ENCODE peak calls at places on chromosomes 11 and 22, in eight cellular contexts. C is erythroblast, B is body of pancreas, T is esophagus squamous epithelium, G is uterus, L is HCT116, W is suprapubic skin, K is A549. E is an unnamed sample.

GRCh38 chr11:66617148-66617814 is 851 bp downstream of the RBM14 start:
- DNase-seq in L (no peak), C (no peak), K (no peak), T (no peak), G (no peak), W (peak), B (peak), E (no peak)

GRCh38 chr11:71843858-71844257 is 10.9 kb downstream of the DEFB108B start:
- DNase-seq in K (no peak), B (no peak), C (no peak), L (no peak), T (no peak), G (no peak), W (no peak), E (no peak)

GRCh38 chr22:29071261-29072045 is 1.4 kb upstream of the KREMEN1 start:
- DNase-seq in L (no peak), T (no peak), G (peak), B (peak), W (peak), K (no peak), C (peak), E (no peak)

GRCh38 chr11:4704054-4704789 is at the start of gene MMP26:
- DNase-seq in G (no peak), W (no peak), C (no peak), B (peak), T (no peak), L (no peak), K (no peak), E (no peak)

GRCh38 chr22:27262371-27262770 is 539.2 kb downstream of the MN1 start:
- DNase-seq in G (no peak), K (no peak), B (no peak), T (no peak), C (no peak), L (no peak), W (no peak), E (no peak)

GRCh38 chr11:124108158-124108557 is 7.1 kb upstream of the VWA5A start:
- DNase-seq in L (peak), B (peak), C (peak), T (no peak), G (no peak), K (no peak), W (no peak), E (no peak)

GRCh38 chr22:44341431-44342346 is 28.9 kb upstream of the SHISAL1 start:
- DNase-seq in W (no peak), G (peak), K (no peak), B (no peak), L (no peak), T (no peak), C (no peak), E (no peak)

GRCh38 chr11:6898911-6899310 is 6.6 kb upstream of the OR2D2 start:
- DNase-seq in B (no peak), K (no peak), W (no peak), C (no peak), T (no peak), L (no peak), G (no peak), E (no peak)

GRCh38 chr22:37088108-37088605 is 21.4 kb downstream of the TMPRSS6 start:
- DNase-seq in B (no peak), L (peak), C (no peak), T (no peak), K (peak), G (no peak), W (no peak), E (peak)

GRCh38 chr11:121534131-121535093 is 81.6 kb upstream of the SORL1-AS1 start:
- DNase-seq in G (no peak), B (peak), K (no peak), C (no peak), L (no peak), T (no peak), W (no peak), E (no peak)

GRCh38 chr11:88318017-88318416 is 19.5 kb downstream of the CTSC start:
- DNase-seq in G (no peak), L (no peak), T (no peak), B (no peak), W (no peak), C (peak), K (no peak), E (no peak)

GRCh38 chr11:93741094-93741881 is at the start of the genes C11orf54 and TAF1D:
- DNase-seq in K (peak), C (peak), W (peak), L (peak), G (peak), T (peak), B (peak), E (peak)
- TF ChIP-seq POLR2A in K (peak), C (peak), W (no peak), L (peak), G (peak), T (peak), B (peak), E (peak)

GRCh38 chr11:85718991-85719807 is 33.2 kb upstream of the CCDC89 start:
- DNase-seq in K (peak), B (peak), C (no peak), T (no peak), L (peak), G (no peak), W (peak), E (peak)
- TF ChIP-seq POLR2A in K (no peak), B (no peak), C (no peak), T (no peak), L (no peak), G (no peak), W (no peak), E (peak)

GRCh38 chr11:57310091-57310490 is 14.7 kb downstream of the TNKS1BP1 start:
- DNase-seq in T (no peak), G (no peak), B (no peak), W (peak), K (no peak), C (no peak), L (no peak), E (no peak)

GRCh38 chr11:57310630-57311086 is 14.1 kb downstream of the TNKS1BP1 start:
- DNase-seq in T (no peak), C (no peak), B (peak), L (no peak), G (peak), K (no peak), W (peak), E (no peak)

GRCh38 chr11:57313071-57313787 is 11.5 kb downstream of the TNKS1BP1 start:
- DNase-seq in G (no peak), W (no peak), K (no peak), T (no peak), B (no peak), C (no peak), L (no peak), E (no peak)

GRCh38 chr11:57312511-57313021 is 12.2 kb downstream of the TNKS1BP1 start:
- DNase-seq in B (peak), W (no peak), T (no peak), L (no peak), G (no peak), K (no peak), C (peak), E (no peak)

GRCh38 chr11:57311109-57311936 is 13.4 kb downstream of the TNKS1BP1 start:
- DNase-seq in W (peak), T (peak), G (peak), K (peak), L (peak), C (peak), B (peak), E (peak)
- TF ChIP-seq POLR2A in W (no peak), T (peak), G (peak), K (peak), L (no peak), C (no peak), B (peak), E (peak)

DNA sequence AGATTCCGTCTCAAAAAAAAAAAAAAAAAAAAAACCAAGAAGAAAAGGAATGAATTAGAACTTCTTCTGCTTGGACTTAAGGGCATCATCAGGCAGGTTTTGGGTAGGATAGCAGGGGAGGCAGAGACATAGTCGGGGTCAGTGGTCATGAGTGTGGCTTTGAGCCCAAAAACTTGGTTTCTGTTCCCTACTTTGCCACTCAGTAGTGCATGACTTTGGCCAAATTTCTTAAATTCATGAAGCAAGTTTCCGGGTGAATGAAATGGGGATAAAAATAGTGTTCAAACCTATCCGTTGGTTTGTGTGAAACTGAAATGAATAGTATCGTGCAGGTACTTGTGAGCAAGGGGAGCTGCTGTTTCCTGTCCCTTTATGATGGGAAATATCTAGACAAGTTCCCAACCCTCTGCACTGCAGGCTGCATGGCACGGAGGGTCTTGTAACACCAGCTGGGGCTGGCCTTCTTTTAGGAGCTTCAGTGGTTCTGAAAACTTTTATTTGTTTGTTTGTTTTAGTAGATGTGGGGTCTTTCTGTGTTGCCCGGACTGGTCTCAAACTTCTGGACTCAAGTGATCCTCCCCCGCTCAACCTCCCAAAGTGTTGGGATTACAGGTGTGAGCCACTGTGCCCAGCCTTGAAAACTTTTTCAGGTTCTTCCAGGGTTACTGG is 18.4 kb downstream of the NEAT1 start:
- DNase-seq in G (peak), L (no peak), K (no peak), B (no peak), W (peak), C (no peak), T (no peak), E (no peak)
- TF ChIP-seq POLR2A in G (no peak), L (no peak), K (no peak), B (no peak), W (no peak), C (peak), T (no peak), E (no peak)

GRCh38 chr11:9565822-9566560 is 7.5 kb upstream of the WEE1 start:
- DNase-seq in L (peak), C (peak), B (peak), W (no peak), K (peak), T (no peak), G (peak), E (peak)
- TF ChIP-seq POLR2A in L (no peak), C (peak), B (peak), W (no peak), K (no peak), T (peak), G (peak), E (no peak)

GRCh38 chr22:30087611-30088010 is 7.3 kb downstream of the HORMAD2 start:
- DNase-seq in B (no peak), T (no peak), C (no peak), L (no peak), W (no peak), K (no peak), G (no peak), E (no peak)
- TF ChIP-seq POLR2A in B (no peak), T (no peak), C (no peak), L (no peak), W (no peak), K (no peak), G (no peak), E (no peak)

GRCh38 chr11:75351541-75352416 is at the start of gene ARRB1:
- DNase-seq in L (no peak), T (no peak), G (peak), K (peak), C (peak), B (peak), W (peak), E (no peak)
- TF ChIP-seq POLR2A in L (peak), T (peak), G (no peak), K (peak), C (no peak), B (peak), W (no peak), E (peak)

DNA sequence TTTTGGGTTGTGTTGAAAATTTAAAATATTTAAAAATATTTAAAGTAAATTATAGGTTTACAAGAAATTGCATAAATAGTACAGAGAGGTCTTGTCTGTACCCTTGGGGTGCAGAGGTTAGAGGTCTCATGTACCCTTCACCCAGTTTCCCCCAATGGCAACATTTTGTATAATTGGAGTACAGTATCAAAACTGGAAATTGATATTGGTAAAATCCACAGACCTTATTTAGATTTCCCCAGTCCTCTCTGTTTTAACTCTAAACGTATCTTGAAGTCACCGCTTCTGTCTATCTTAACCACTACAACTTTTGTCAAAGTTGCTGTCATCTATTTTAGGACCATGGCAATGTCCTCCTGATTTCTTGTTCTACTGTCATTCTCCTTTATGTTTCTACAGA is 10.9 kb downstream of the THY1 start:
- DNase-seq in B (no peak), K (no peak), W (no peak), C (no peak), L (no peak), G (no peak), T (no peak), E (no peak)
- TF ChIP-seq POLR2A in B (no peak), K (no peak), W (no peak), C (no peak), L (no peak), G (no peak), T (no peak), E (no peak)

DNA sequence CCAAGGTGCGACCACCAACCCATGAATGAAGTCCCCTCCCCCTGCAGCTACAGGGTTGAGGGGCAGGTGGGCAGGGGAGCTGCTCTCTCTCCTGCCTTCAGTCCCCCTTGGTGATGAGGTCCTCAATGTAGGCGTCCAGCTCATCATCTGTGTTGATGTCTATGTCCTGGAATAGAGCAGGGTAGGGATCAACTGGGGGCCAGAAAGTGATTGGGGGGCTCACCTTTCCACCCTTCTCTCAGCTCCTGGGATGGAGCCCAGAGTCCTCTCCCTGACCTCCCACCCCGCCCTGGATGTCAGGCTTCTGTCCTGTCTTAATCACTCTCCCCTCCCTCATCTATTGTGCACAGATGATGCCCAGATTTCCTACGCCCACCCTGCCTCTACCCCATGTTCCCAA is 41.9 kb downstream of the MORC2 start:
- DNase-seq in T (no peak), W (no peak), G (no peak), B (no peak), K (no peak), C (no peak), L (no peak), E (no peak)
- TF ChIP-seq POLR2A in T (no peak), W (no peak), G (no peak), B (no peak), K (no peak), C (no peak), L (no peak), E (no peak)

E was measured in H54.